ENCODE peak calls at places on chromosome 22, in five cellular contexts. X, Y, E, H and C are unnamed samples.

GRCh38 chr22:49677495-49677889 is 150.2 kb downstream of the BRD1 start:
- DNase-seq in H (no peak), Y (no peak), X (no peak), E (no peak), C (no peak)

GRCh38 chr22:22933807-22934542 is 46.4 kb downstream of the IGLL5 start:
- DNase-seq in H (no peak), Y (no peak), X (no peak), E (no peak), C (no peak)

GRCh38 chr22:43858156-43858895 is 4.0 kb downstream of the SULT4A1 start:
- DNase-seq in Y (no peak), E (no peak), H (no peak), X (peak), C (no peak)

GRCh38 chr22:20591660-20592310 is 84.4 kb downstream of the MED15 start:
- DNase-seq in H (no peak), Y (no peak), X (peak), E (no peak), C (no peak)

GRCh38 chr22:33792837-33793236 is 127.4 kb downstream of the LARGE1 start:
- DNase-seq in X (no peak), E (no peak), Y (no peak), H (no peak), C (no peak)

GRCh38 chr22:19291218-19291579 is 320 bp downstream of the CLTCL1 start:
- DNase-seq in Y (peak), H (no peak), E (peak), X (peak), C (no peak)

GRCh38 chr22:46148336-46148735 is 2.0 kb upstream of the PPARA start:
- DNase-seq in H (no peak), E (no peak), X (no peak), Y (no peak), C (no peak)

GRCh38 chr22:36730176-36730858 is 26.8 kb upstream of the CACNG2 start:
- DNase-seq in Y (no peak), H (no peak), X (no peak), E (no peak), C (no peak)

GRCh38 chr22:38262051-38262795 is 10.6 kb downstream of the TMEM184B start:
- DNase-seq in Y (no peak), E (no peak), H (no peak), X (no peak), C (no peak)